ENCODE peak calls at places on chromosomes 7 and 10, in five cellular contexts. C is right cardiac atrium, J is LoVo, A is Daoy, Z is body of pancreas. Y is an unnamed sample.
A peak's percentile ranks its signal among the peaks of the same experiment; 100 is the strongest.

GRCh38 chr10:102065561-102066420 is 642 bp downstream of the HPS6 start:
- DNase-seq in C (peak; percentile 81), A (peak; percentile 29), Z (peak; percentile 47), J (peak; percentile 6), Y (no peak)

GRCh38 chr10:10727812-10728211 is 289.9 kb upstream of the CELF2 start:
- DNase-seq in Z (no peak), C (no peak), A (no peak), J (peak; percentile 52), Y (no peak)

GRCh38 chr10:75402486-75403143 is 1.1 kb upstream of the ZNF503 start:
- DNase-seq in Z (peak; percentile 61), J (peak; percentile 52), C (peak; percentile 77), A (peak; percentile 60), Y (no peak)

GRCh38 chr7:47375121-47375551 is 206.8 kb downstream of the TNS3 start:
- DNase-seq in J (no peak), Z (no peak), A (no peak), C (no peak), Y (no peak)

GRCh38 chr10:53403688-53404087 is 631.1 kb upstream of the MBL2 start:
- DNase-seq in C (peak; percentile 87), Z (peak; percentile 88), A (no peak), J (no peak), Y (no peak)

GRCh38 chr7:73429218-73429617 is 4.4 kb upstream of the FZD9 start:
- DNase-seq in A (peak; percentile 68), Z (no peak), J (no peak), C (peak; percentile 57), Y (no peak)

GRCh38 chr7:106730021-106730420 is 69.1 kb upstream of the CCDC71L start:
- DNase-seq in J (peak; percentile 36), A (peak; percentile 21), Z (no peak), C (no peak), Y (no peak)

GRCh38 chr7:110483553-110483952 is 607.4 kb upstream of the LRRN3 start:
- DNase-seq in A (no peak), J (no peak), Z (no peak), C (no peak), Y (no peak)

GRCh38 chr10:99375444-99375843 is 46.3 kb downstream of the CNNM1 start:
- DNase-seq in J (no peak), Z (no peak), A (no peak), C (no peak), Y (no peak)

GRCh38 chr10:73965890-73966768 is 31.8 kb upstream of the VCL start:
- DNase-seq in Z (peak; percentile 55), C (peak; percentile 89), A (peak; percentile 97), J (peak; percentile 97), Y (peak; percentile 63)

GRCh38 chr7:1713502-1714484 is 43.7 kb downstream of the ELFN1 start:
- DNase-seq in C (peak; percentile 83), A (no peak), J (no peak), Z (peak; percentile 74), Y (peak; percentile 88)

GRCh38 chr10:32927750-32928149 is 30.3 kb downstream of the ITGB1 start:
- DNase-seq in A (no peak), J (no peak), Z (no peak), C (no peak), Y (no peak)

GRCh38 chr10:123213192-123213591 is 59.0 kb downstream of the BUB3 start:
- DNase-seq in C (no peak), Z (no peak), A (no peak), J (no peak), Y (no peak)

GRCh38 chr10:84534168-84534567 is 205.8 kb downstream of the CCSER2 start:
- DNase-seq in Z (peak; percentile 15), C (no peak), J (no peak), A (no peak), Y (no peak)

GRCh38 chr7:55019329-55019690 is 493 bp downstream of the EGFR start:
- DNase-seq in C (peak; percentile 88), Z (peak; percentile 82), A (peak; percentile 76), J (peak; percentile 42), Y (no peak)

GRCh38 chr7:51316666-51317581 is at the start of gene COBL:
- DNase-seq in A (peak; percentile 65), Z (peak; percentile 71), C (peak; percentile 65), J (peak; percentile 59), Y (no peak)

GRCh38 chr10:129921065-129921670 is 42.9 kb downstream of the EBF3 start:
- DNase-seq in J (no peak), C (no peak), A (no peak), Z (no peak), Y (no peak)

GRCh38 chr7:3482147-3482921 is 181.3 kb downstream of the SDK1 start:
- DNase-seq in C (no peak), Z (peak; percentile 56), J (peak; percentile 37), A (peak; percentile 49), Y (peak; percentile 55)

GRCh38 chr7:23100697-23101096 is 4.9 kb upstream of the KLHL7 start:
- DNase-seq in J (no peak), C (no peak), Z (no peak), A (no peak), Y (peak; percentile 28)

GRCh38 chr7:129797224-129797789 is 155.5 kb downstream of the UBE2H start:
- DNase-seq in A (no peak), C (no peak), J (no peak), Z (no peak), Y (no peak)

GRCh38 chr7:74029094-74029785 is 1.3 kb downstream of the ELN start:
- DNase-seq in C (peak; percentile 85), A (no peak), J (no peak), Z (peak; percentile 63), Y (no peak)

GRCh38 chr7:150451097-150451793 is 815 bp downstream of the GIMAP8 start:
- DNase-seq in J (no peak), A (no peak), C (peak; percentile 81), Z (peak; percentile 23), Y (no peak)

GRCh38 chr10:6018422-6018821 is 41.1 kb upstream of the IL15RA start:
- DNase-seq in A (no peak), Z (no peak), J (no peak), C (peak; percentile 85), Y (no peak)

GRCh38 chr10:121900443-121901174 is 27.2 kb downstream of the ATE1 start:
- DNase-seq in C (no peak), J (peak; percentile 54), A (peak; percentile 36), Z (peak; percentile 21), Y (peak; percentile 62)

GRCh38 chr7:136036336-136036735 is 59.2 kb upstream of the MTPN start:
- DNase-seq in Z (no peak), J (no peak), A (no peak), C (no peak), Y (no peak)

GRCh38 chr10:22103701-22104100 is 100.2 kb upstream of the DNAJC1 start:
- DNase-seq in Z (no peak), A (no peak), C (no peak), J (no peak), Y (no peak)

GRCh38 chr10:86535057-86535882 is 13.7 kb upstream of the WAPL start:
- DNase-seq in C (peak; percentile 94), Z (peak; percentile 95), A (peak; percentile 46), J (peak; percentile 82), Y (peak; percentile 38)

GRCh38 chr7:26369519-26370385 is 78.1 kb downstream of the SNX10 start:
- DNase-seq in Z (peak; percentile 36), A (peak; percentile 70), C (no peak), J (peak; percentile 69), Y (peak; percentile 36)

GRCh38 chr7:135414850-135415439 is 95.0 kb downstream of the CNOT4 start:
- DNase-seq in A (peak; percentile 33), J (peak; percentile 33), C (no peak), Z (peak; percentile 75), Y (peak; percentile 74)

GRCh38 chr10:118810796-118811195 is 56.0 kb upstream of the CACUL1 start:
- DNase-seq in A (no peak), Z (no peak), C (no peak), J (no peak), Y (no peak)

GRCh38 chr7:4288791-4289190 is 393.3 kb upstream of the FOXK1 start:
- DNase-seq in J (no peak), Z (no peak), A (no peak), C (no peak), Y (no peak)

GRCh38 chr7:29282819-29283414 is 88.3 kb downstream of the CHN2 start:
- DNase-seq in C (no peak), J (no peak), A (no peak), Z (no peak), Y (no peak)

GRCh38 chr7:120181499-120181898 is 91.5 kb upstream of the KCND2 start:
- DNase-seq in J (no peak), C (no peak), A (no peak), Z (no peak), Y (no peak)

GRCh38 chr7:75688200-75689136 is 50.3 kb downstream of the HIP1 start:
- DNase-seq in J (no peak), A (no peak), Z (peak; percentile 41), C (peak; percentile 65), Y (peak; percentile 87)

GRCh38 chr10:12709516-12709915 is 292.0 kb downstream of the CCDC3 start:
- DNase-seq in Z (no peak), A (no peak), J (no peak), C (no peak), Y (no peak)

GRCh38 chr7:7613210-7613609 is 27.3 kb upstream of the UMAD1 start:
- DNase-seq in C (no peak), J (no peak), A (no peak), Z (no peak), Y (no peak)

GRCh38 chr10:125495386-125495785 is 187.6 kb downstream of the TEX36 start:
- DNase-seq in Z (no peak), J (no peak), A (no peak), C (no peak), Y (no peak)

GRCh38 chr7:148911626-148912025 is 27.5 kb upstream of the EZH2 start:
- DNase-seq in Z (no peak), J (no peak), C (no peak), A (no peak), Y (no peak)

GRCh38 chr10:20247858-20248257 is 431.6 kb downstream of the PLXDC2 start:
- DNase-seq in C (no peak), A (no peak), J (no peak), Z (no peak), Y (no peak)